ENCODE peak calls at places on chromosomes 1 and 21, in four cellular contexts. E is WTC11, J is HepG2, Y is GM12878. O is an unnamed sample.

GRCh38 chr1:171801395-171801990 is 20.0 kb downstream of the METTL13 start:
- DNase-seq in E (peak; percentile 35), J (peak; percentile 37), Y (no peak), O (peak; percentile 64)

GRCh38 chr1:192951961-192952460 is 107.1 kb downstream of the UCHL5 start:
- DNase-seq in E (no peak), J (no peak), Y (peak; percentile 12), O (peak; percentile 21)

GRCh38 chr1:47783638-47784293 is 213.4 kb downstream of the TRABD2B start:
- DNase-seq in E (no peak), J (peak; percentile 31), Y (no peak), O (no peak)

GRCh38 chr1:57422271-57423134 is 1.4 kb downstream of the DAB1 start:
- DNase-seq in E (peak; percentile 62), J (no peak), Y (no peak), O (no peak)

GRCh38 chr1:245693116-245693515 is 538.3 kb downstream of the KIF26B start:
- DNase-seq in E (no peak), J (no peak), Y (no peak), O (no peak)

GRCh38 chr1:118326960-118327629 is 142.1 kb upstream of the SPAG17 start:
- DNase-seq in E (no peak), J (no peak), Y (no peak), O (no peak)

GRCh38 chr21:45510466-45510955 is 31.7 kb downstream of the SLC19A1 start:
- DNase-seq in E (no peak), J (no peak), Y (no peak), O (no peak)

GRCh38 chr1:47405697-47406096 is 10.4 kb upstream of the FOXE3 start:
- DNase-seq in E (no peak), J (no peak), Y (no peak), O (peak; percentile 40)

GRCh38 chr1:212161231-212161781 is 123.9 kb upstream of the PPP2R5A start:
- DNase-seq in E (no peak), J (no peak), Y (peak; percentile 25), O (peak; percentile 45)

GRCh38 chr21:15128267-15128666 is 63.5 kb upstream of the NRIP1 start:
- DNase-seq in E (no peak), J (no peak), Y (no peak), O (no peak)

GRCh38 chr1:22380024-22380785 is 71.4 kb upstream of the ZBTB40 start:
- DNase-seq in E (no peak), J (no peak), Y (no peak), O (peak; percentile 65)

GRCh38 chr1:180560200-180560867 is 1.6 kb downstream of the OVAAL start:
- DNase-seq in E (no peak), J (peak; percentile 11), Y (no peak), O (no peak)

GRCh38 chr1:40769815-40770214 is 13.8 kb upstream of the KCNQ4 start:
- DNase-seq in E (no peak), J (no peak), Y (no peak), O (no peak)

GRCh38 chr1:37415611-37416244 is 58.7 kb upstream of the ZC3H12A start:
- DNase-seq in E (no peak), J (no peak), Y (no peak), O (no peak)

GRCh38 chr1:162612606-162613400 is 19.5 kb upstream of the DDR2 start:
- DNase-seq in E (no peak), J (peak; percentile 4), Y (no peak), O (no peak)

GRCh38 chr21:45407629-45408247 is 2.8 kb downstream of the COL18A1 start:
- DNase-seq in E (no peak), J (no peak), Y (no peak), O (no peak)

GRCh38 chr1:244191581-244191980 is 140.5 kb downstream of the ZBTB18 start:
- DNase-seq in E (no peak), J (no peak), Y (no peak), O (no peak)

GRCh38 chr1:15178571-15179484 is 25.3 kb downstream of the TMEM51 start:
- DNase-seq in E (no peak), J (no peak), Y (no peak), O (no peak)

GRCh38 chr1:206000641-206001339 is 2.4 kb downstream of the RAB7B start:
- DNase-seq in E (peak; percentile 5), J (no peak), Y (no peak), O (no peak)

GRCh38 chr1:223700388-223700918 is 11.9 kb upstream of the CAPN2 start:
- DNase-seq in E (no peak), J (no peak), Y (no peak), O (no peak)

GRCh38 chr1:52723260-52723659 is 3.0 kb upstream of the ZYG11B start:
- DNase-seq in E (no peak), J (no peak), Y (no peak), O (no peak)

GRCh38 chr1:47621977-47622376 is 184.1 kb downstream of the FOXD2 start:
- DNase-seq in E (no peak), J (no peak), Y (no peak), O (no peak)

GRCh38 chr1:189673223-189673622 is 804.4 kb downstream of the BRINP3 start:
- DNase-seq in E (no peak), J (no peak), Y (no peak), O (no peak)

GRCh38 chr1:235470741-235471439 is 33.4 kb downstream of the B3GALNT2 start:
- DNase-seq in E (no peak), J (no peak), Y (no peak), O (no peak)

GRCh38 chr1:40692429-40692905 is 963 bp downstream of the NFYC start:
- DNase-seq in E (no peak), J (peak; percentile 34), Y (no peak), O (no peak)

GRCh38 chr1:234132799-234133198 is 228.3 kb downstream of the SLC35F3 start:
- DNase-seq in E (no peak), J (no peak), Y (no peak), O (no peak)

GRCh38 chr1:234139966-234140365 is 233.3 kb upstream of the COA6 start:
- DNase-seq in E (no peak), J (peak; percentile 13), Y (no peak), O (no peak)

GRCh38 chr1:234134878-234135277 is 230.4 kb downstream of the SLC35F3 start:
- DNase-seq in E (no peak), J (no peak), Y (no peak), O (no peak)

GRCh38 chr1:234136073-234136472 is 231.6 kb downstream of the SLC35F3 start:
- DNase-seq in E (no peak), J (no peak), Y (no peak), O (no peak)

GRCh38 chr1:234135501-234135900 is 231.0 kb downstream of the SLC35F3 start:
- DNase-seq in E (no peak), J (no peak), Y (no peak), O (no peak)
- TF ChIP-seq TCF7 in E (no peak), J (no peak), Y (no peak), O (no peak)

GRCh38 chr21:33105088-33105487 is 35.1 kb downstream of the OLIG1 start:
- DNase-seq in E (no peak), J (no peak), Y (no peak), O (no peak)
- TF ChIP-seq TCF7 in E (no peak), J (no peak), Y (no peak), O (no peak)

GRCh38 chr1:89540406-89540970 is 15.9 kb downstream of the LRRC8B start:
- DNase-seq in E (no peak), J (no peak), Y (no peak), O (peak; percentile 59)
- TF ChIP-seq TCF7 in E (no peak), J (no peak), Y (no peak), O (no peak)

GRCh38 chr1:67149179-67149770 is 14.5 kb upstream of the C1orf141 start:
- DNase-seq in E (peak; percentile 67), J (peak; percentile 70), Y (peak; percentile 45), O (peak; percentile 73)
- TF ChIP-seq TCF7 in E (no peak), J (no peak), Y (no peak), O (no peak)

GRCh38 chr1:221605569-221605968 is 136.3 kb downstream of the DUSP10 start:
- DNase-seq in E (no peak), J (no peak), Y (no peak), O (no peak)
- TF ChIP-seq TCF7 in E (no peak), J (no peak), Y (no peak), O (no peak)